ENCODE peak calls at places on chromosomes 2 and 18, in eight cellular contexts. E is CD4-positive, CD25-positive, alpha-beta regulatory T cell; V is PC-3; B is breast epithelium; Q is Caco-2; S is left ventricle myocardium inferior; M is OCI-LY7; T is GM06990. R is an unnamed sample. For H3K36me3, the result is how much of the 10 kb centered on the place peaks cover.

GRCh38 chr2:109396338-109397180 is 217.2 kb downstream of the SEPTIN10 start:
- DNase-seq in T (no peak), V (peak), M (no peak), E (no peak), B (no peak), S (no peak), Q (peak), R (no peak)

GRCh38 chr18:41899535-41899934 is 55.5 kb upstream of the PIK3C3 start:
- DNase-seq in M (no peak), B (no peak), T (no peak), E (no peak), V (peak), Q (no peak), S (no peak), R (peak)

GRCh38 chr2:59892398-59892797 is 661.1 kb downstream of the BCL11A start:
- DNase-seq in B (no peak), T (no peak), Q (no peak), M (no peak), E (no peak), V (no peak), S (no peak), R (no peak)

GRCh38 chr2:237727363-237727762 is 71.2 kb upstream of the RBM44 start:
- DNase-seq in E (no peak), S (no peak), V (peak), Q (no peak), T (no peak), M (no peak), B (peak), R (no peak)

GRCh38 chr2:241720099-241720498 is 14.3 kb upstream of the D2HGDH start:
- DNase-seq in T (no peak), M (no peak), S (no peak), E (no peak), V (no peak), B (no peak), Q (no peak), R (no peak)

GRCh38 chr2:237806334-237806733 is 7.8 kb downstream of the RBM44 start:
- DNase-seq in V (no peak), B (no peak), M (no peak), E (no peak), S (no peak), Q (no peak), T (no peak), R (peak)

GRCh38 chr18:13218376-13219011 is at the start of gene LDLRAD4:
- DNase-seq in E (peak), M (no peak), S (peak), T (no peak), B (no peak), Q (peak), V (no peak), R (peak)

GRCh38 chr18:47838396-47838795 is 92.1 kb downstream of the SMAD2 start:
- DNase-seq in B (no peak), S (no peak), E (no peak), M (no peak), Q (no peak), V (no peak), T (no peak), R (no peak)

GRCh38 chr2:176423819-176424218 is 154.6 kb downstream of the MTX2 start:
- DNase-seq in E (no peak), V (peak), T (no peak), B (no peak), S (no peak), M (no peak), Q (no peak), R (no peak)

GRCh38 chr2:150526827-150527226 is 39.4 kb upstream of the RND3 start:
- DNase-seq in M (no peak), T (no peak), Q (peak), B (no peak), V (peak), E (no peak), S (no peak), R (peak)

GRCh38 chr2:114022360-114023085 is 132.6 kb downstream of the ACTR3 start:
- DNase-seq in B (no peak), Q (peak), M (no peak), S (no peak), V (peak), T (no peak), E (no peak), R (no peak)

GRCh38 chr18:2304378-2305175 is 266.7 kb downstream of the METTL4 start:
- DNase-seq in T (no peak), B (no peak), S (no peak), V (peak), M (no peak), Q (peak), E (no peak), R (no peak)

DNA sequence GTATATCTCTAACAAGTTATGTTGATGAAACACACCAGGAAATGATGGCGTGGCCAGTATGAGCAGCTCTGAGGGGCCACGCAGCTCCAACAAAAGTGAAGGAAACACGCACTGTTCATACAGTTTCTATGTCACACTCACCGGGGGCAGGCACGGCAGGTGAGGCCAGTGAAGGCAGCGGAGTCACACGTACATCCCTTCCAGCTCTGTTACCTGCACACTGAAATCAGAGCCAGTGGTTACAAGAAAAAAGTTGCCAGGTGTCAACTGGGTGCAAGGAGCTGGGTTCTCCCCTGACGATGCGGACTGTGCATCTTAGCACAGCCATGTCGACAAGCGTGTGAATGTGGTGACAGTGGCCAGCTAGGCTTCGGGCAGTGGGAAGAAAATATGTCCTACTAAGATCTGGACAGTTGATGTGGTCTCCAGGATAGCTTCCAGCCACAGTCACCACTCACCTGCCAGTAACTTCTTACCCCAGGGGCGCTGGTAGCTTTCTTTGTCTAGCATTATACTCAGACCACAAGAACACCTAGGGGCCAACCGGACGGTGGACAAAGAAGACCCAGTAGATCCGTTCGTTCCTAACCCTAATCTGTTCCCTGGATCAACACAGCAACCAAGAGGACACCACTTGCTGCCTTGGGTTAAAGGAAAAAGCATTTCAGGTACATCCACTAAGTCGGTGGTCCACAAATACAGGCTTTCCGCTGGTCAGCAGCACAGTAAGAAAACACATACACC is 10.1 kb downstream of the HJURP start:
- DNase-seq in Q (no peak), V (no peak), S (no peak), B (no peak), E (no peak), T (no peak), M (no peak), R (no peak)
- H3K36me3 ChIP-seq in Q (under half), V (half or more), S (under half), B (under half), E (under half), T (under half), M (half or more), R (half or more)

DNA sequence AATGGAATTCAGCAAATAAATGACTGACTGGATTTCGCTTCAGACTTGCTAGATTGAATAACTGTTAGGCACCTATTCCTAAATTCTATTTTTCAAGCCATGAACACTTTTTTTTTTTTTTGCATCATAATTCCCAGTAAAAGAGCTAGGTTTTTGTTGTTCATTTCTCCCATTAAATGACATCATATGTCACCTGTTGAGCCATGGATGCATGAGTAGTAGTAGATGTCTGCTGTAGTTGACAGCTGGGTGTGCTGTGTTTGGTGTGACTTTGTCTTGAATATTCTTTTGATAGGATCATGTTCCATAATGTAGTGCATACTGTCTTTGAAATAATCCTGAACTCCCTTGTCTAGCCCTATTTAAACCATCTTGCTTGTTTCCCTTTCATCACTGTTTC is 115.2 kb downstream of the RAB3GAP1 start:
- DNase-seq in M (no peak), E (no peak), S (no peak), V (no peak), B (no peak), Q (no peak), T (no peak), R (no peak)
- H3K36me3 ChIP-seq in M (half or more), E (half or more), S (half or more), V (under half), B (under half), Q (under half), T (under half), R (under half)

GRCh38 chr2:47174731-47175361 is 19.7 kb upstream of the STPG4 start:
- DNase-seq in T (no peak), V (peak), E (peak), B (peak), M (peak), Q (peak), S (no peak), R (peak)
- H3K36me3 ChIP-seq in T (under half), V (under half), E (under half), B (under half), M (half or more), Q (under half), S (under half), R (under half)

GRCh38 chr2:127321306-127321705 is 27.4 kb upstream of the ERCC3 start:
- DNase-seq in S (no peak), Q (no peak), M (no peak), T (no peak), E (no peak), V (peak), B (no peak), R (no peak)

GRCh38 chr2:127326289-127326945 is 32.5 kb upstream of the ERCC3 start:
- DNase-seq in T (no peak), S (no peak), B (no peak), V (peak), Q (no peak), E (no peak), M (no peak), R (no peak)

GRCh38 chr2:127320067-127320466 is 26.1 kb upstream of the ERCC3 start:
- DNase-seq in V (no peak), T (no peak), M (no peak), Q (no peak), E (no peak), B (no peak), S (no peak), R (no peak)

GRCh38 chr2:127324635-127325034 is 30.7 kb upstream of the ERCC3 start:
- DNase-seq in M (peak), T (no peak), B (no peak), E (peak), Q (peak), S (no peak), V (peak), R (peak)

DNA sequence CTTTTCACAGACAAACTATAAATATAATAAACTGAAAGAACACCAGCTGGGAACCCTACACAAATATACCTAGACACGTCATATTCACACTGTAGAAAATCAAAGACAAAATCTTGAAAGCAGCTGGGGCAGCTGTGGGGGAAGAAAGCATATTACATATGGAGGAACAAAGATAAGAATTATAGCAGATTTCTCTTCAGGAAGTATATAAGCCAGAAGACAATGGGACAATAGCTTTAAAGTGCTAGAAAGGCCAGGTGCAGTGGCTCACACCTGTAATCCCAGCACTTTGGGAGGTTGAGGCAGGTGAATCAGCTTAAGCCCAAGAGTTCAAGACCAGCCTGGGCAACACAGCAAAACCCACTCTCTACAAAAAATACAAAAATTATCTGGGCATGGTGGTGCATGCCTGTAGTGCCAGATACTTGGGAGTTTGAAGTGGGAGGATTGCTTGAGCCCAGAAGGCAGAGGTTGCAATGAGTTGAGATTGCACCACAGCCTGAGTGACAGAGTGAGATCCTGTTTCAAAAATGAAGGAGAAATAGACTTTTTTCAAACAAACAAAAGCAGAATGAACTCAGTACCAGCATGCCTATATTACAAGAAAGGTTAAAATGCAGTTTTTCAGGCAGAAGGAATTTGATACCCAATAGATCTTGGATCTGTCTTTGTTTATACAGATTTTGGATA is 26.8 kb upstream of the ERCC3 start:
- DNase-seq in S (no peak), E (no peak), Q (no peak), T (no peak), V (no peak), B (no peak), M (no peak), R (no peak)
- H3K36me3 ChIP-seq in S (half or more), E (half or more), Q (under half), T (under half), V (under half), B (under half), M (half or more), R (half or more)

GRCh38 chr2:161947394-161947793 is 126.6 kb downstream of the DPP4 start:
- DNase-seq in B (no peak), V (no peak), Q (no peak), S (no peak), T (no peak), M (no peak), E (no peak), R (no peak)
- H3K36me3 ChIP-seq in B (under half), V (under half), Q (under half), S (under half), T (under half), M (under half), E (under half), R (under half)

GRCh38 chr2:70242552-70242951 is 5.9 kb downstream of the TIA1 start:
- DNase-seq in V (no peak), E (no peak), S (no peak), M (no peak), Q (no peak), B (no peak), T (no peak), R (no peak)

GRCh38 chr2:70240599-70240998 is 7.8 kb downstream of the TIA1 start:
- DNase-seq in E (no peak), S (no peak), T (no peak), V (no peak), B (no peak), Q (no peak), M (no peak), R (no peak)

GRCh38 chr2:70243804-70244584 is 4.4 kb downstream of the TIA1 start:
- DNase-seq in S (no peak), M (no peak), V (no peak), Q (no peak), E (no peak), B (no peak), T (no peak), R (no peak)

DNA sequence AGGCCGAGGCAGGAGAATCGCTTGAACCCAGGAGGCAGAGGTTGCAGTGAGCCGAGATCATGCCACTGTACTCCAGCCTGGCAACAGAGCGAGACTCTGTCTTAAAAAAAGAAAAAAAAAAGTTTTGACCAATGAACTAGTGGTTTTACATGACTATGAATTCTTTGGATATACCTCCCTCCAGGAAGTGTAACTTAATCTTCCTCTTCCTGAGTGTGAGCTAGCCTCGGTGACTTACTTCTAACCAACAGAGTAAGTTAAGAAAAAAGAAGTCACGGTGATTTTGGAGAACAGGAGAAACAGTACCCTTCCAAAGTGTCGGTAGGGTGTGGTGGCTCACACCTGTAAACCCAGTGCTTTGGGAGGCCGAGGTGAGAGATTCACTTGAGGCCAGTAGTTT is 7.1 kb downstream of the TIA1 start:
- DNase-seq in T (no peak), S (no peak), B (no peak), Q (no peak), V (peak), E (no peak), M (no peak), R (peak)
- H3K36me3 ChIP-seq in T (under half), S (under half), B (under half), Q (under half), V (under half), E (under half), M (half or more), R (under half)

DNA sequence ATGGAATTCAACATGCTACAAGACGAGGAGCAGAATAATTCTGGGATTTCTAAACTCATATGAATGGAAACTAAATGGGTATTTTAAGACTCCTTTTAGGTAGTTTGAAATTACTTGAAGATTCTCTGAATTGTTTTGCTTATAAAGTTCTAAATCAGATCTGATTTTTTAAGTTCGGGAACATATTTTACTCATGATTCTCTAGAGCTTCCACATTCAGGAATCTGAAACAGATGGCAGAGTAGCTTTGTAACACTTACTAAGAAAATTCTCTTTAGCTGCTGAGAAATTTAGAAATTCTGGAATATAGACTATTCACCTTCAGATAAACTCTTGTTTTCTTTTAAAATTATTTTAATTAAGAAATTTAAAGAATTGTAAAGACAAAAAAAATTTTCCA is 13.7 kb downstream of the RBBP8 start:
- DNase-seq in E (no peak), Q (no peak), B (no peak), V (no peak), T (no peak), M (no peak), S (no peak), R (no peak)
- H3K36me3 ChIP-seq in E (under half), Q (under half), B (under half), V (under half), T (under half), M (half or more), S (under half), R (under half)

R was measured in A673.